ENCODE peak calls at places on chromosomes 7 and 10, in four cellular contexts. J is left ventricle myocardium inferior, X is aorta, G is HCT116. E is an unnamed sample.

GRCh38 chr7:65983965-65984654 is 2.1 kb upstream of the GUSB start:
- DNase-seq in J (no peak), X (no peak), G (no peak), E (peak; percentile 15)

GRCh38 chr7:114921636-114922150 is at the start of gene MDFIC:
- DNase-seq in J (no peak), X (no peak), G (no peak), E (no peak)

GRCh38 chr7:155292680-155293226 is 4.9 kb upstream of the INSIG1 start:
- DNase-seq in J (no peak), X (no peak), G (no peak), E (no peak)

GRCh38 chr10:132916421-132916841 is 25.9 kb downstream of the CFAP46 start:
- DNase-seq in J (no peak), X (peak; percentile 60), G (no peak), E (no peak)

GRCh38 chr10:113337142-113337541 is 215.7 kb upstream of the HABP2 start:
- DNase-seq in J (no peak), X (no peak), G (no peak), E (no peak)

GRCh38 chr7:133409421-133409820 is 156.5 kb downstream of the EXOC4 start:
- DNase-seq in J (no peak), X (no peak), G (no peak), E (no peak)

GRCh38 chr7:46791180-46791579 is 790.7 kb downstream of the TNS3 start:
- DNase-seq in J (no peak), X (no peak), G (no peak), E (no peak)

GRCh38 chr7:155357573-155358041 is 59.9 kb downstream of the INSIG1 start:
- DNase-seq in J (no peak), X (no peak), G (no peak), E (no peak)

GRCh38 chr10:79377557-79378382 is 30.5 kb downstream of the PPIF start:
- DNase-seq in J (no peak), X (no peak), G (no peak), E (no peak)

GRCh38 chr10:17453035-17453376 is 1.4 kb downstream of the ST8SIA6 start:
- DNase-seq in J (no peak), X (no peak), G (no peak), E (no peak)

GRCh38 chr10:50968386-50969091 is 83.1 kb upstream of the A1CF start:
- DNase-seq in J (no peak), X (no peak), G (no peak), E (no peak)

GRCh38 chr7:47576909-47577255 is 5.0 kb downstream of the TNS3 start:
- DNase-seq in J (no peak), X (no peak), G (no peak), E (no peak)

GRCh38 chr10:75967491-75967890 is 536.1 kb downstream of the LRMDA start:
- DNase-seq in J (no peak), X (no peak), G (no peak), E (no peak)

GRCh38 chr7:69739906-69740545 is 141.8 kb downstream of the AUTS2 start:
- DNase-seq in J (peak; percentile 46), X (no peak), G (no peak), E (no peak)

GRCh38 chr10:69375307-69376151 is 41.2 kb downstream of the TACR2 start:
- DNase-seq in J (no peak), X (no peak), G (no peak), E (peak; percentile 46)

GRCh38 chr7:157603716-157604115 is 266.9 kb downstream of the DNAJB6 start:
- DNase-seq in J (no peak), X (peak; percentile 68), G (no peak), E (no peak)

GRCh38 chr10:99593312-99593711 is 26.9 kb downstream of the SLC25A28 start:
- DNase-seq in J (no peak), X (no peak), G (no peak), E (no peak)

GRCh38 chr7:35508623-35509400 is 186.1 kb downstream of the HERPUD2 start:
- DNase-seq in J (no peak), X (no peak), G (no peak), E (no peak)

GRCh38 chr7:73721237-73721848 is 1.9 kb upstream of the STX1A start:
- DNase-seq in J (peak; percentile 73), X (peak; percentile 85), G (no peak), E (no peak)

GRCh38 chr10:131901181-131901829 is 497 bp downstream of the PPP2R2D start:
- DNase-seq in J (peak; percentile 48), X (peak; percentile 83), G (no peak), E (no peak)

GRCh38 chr10:77173615-77174461 is 463.8 kb downstream of the KCNMA1 start:
- DNase-seq in J (peak; percentile 60), X (peak; percentile 86), G (peak; percentile 66), E (peak; percentile 71)

GRCh38 chr7:157876469-157877285 is 539.9 kb downstream of the DNAJB6 start:
- DNase-seq in J (no peak), X (no peak), G (no peak), E (no peak)

GRCh38 chr7:91636129-91636724 is 244.3 kb downstream of the MTERF1 start:
- DNase-seq in J (no peak), X (no peak), G (peak; percentile 32), E (peak; percentile 5)

GRCh38 chr10:118445535-118445934 is 103.4 kb upstream of the FAM204A start:
- DNase-seq in J (no peak), X (no peak), G (no peak), E (no peak)
- H3K27ac ChIP-seq in J (no peak overlapping the region), X (no peak overlapping the region), G (no peak overlapping the region), E (no peak overlapping the region)

GRCh38 chr7:55520426-55521140 is 51.7 kb downstream of the VOPP1 start:
- DNase-seq in J (no peak), X (no peak), G (no peak), E (no peak)

GRCh38 chr7:55518836-55519235 is 53.5 kb downstream of the VOPP1 start:
- DNase-seq in J (no peak), X (no peak), G (no peak), E (no peak)

GRCh38 chr7:55523366-55523765 is 48.9 kb downstream of the VOPP1 start:
- DNase-seq in J (no peak), X (no peak), G (no peak), E (peak; percentile 42)

GRCh38 chr7:55522268-55522902 is 49.9 kb downstream of the VOPP1 start:
- DNase-seq in J (no peak), X (no peak), G (no peak), E (no peak)

DNA sequence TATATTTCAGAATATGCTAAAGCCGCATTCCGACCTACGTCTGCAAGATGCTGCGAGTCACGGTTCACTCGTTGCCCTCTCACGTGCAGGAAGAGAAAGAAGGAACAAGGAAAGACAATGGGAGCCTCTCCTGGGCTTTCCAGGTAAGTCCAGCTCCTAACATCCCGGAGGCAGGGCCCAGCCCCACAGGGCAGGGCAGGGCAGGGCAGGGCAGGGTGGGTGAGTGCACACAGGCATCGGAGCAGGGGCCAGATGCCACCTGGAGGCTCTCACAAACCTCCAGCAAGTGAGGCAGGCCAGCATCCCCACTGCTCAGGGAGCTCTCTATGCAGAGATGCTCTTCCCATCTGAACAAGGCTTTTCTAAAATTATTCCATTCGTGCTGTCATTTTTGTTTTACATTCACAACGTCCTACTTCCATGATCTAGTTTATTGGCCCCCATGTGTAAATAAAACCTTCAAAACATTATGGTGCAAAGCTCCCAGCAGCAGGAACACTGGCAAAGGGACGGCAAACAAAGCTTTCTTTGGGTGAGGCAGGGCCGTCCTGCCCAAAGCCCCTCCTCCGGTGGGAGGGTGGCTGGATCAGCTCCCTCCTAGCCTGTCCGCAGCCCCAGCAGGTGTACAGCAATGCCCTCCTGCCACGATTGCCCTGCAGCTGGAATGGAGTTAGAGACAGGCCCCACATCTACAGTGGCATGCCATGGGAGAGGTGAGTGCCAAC is 50.6 kb downstream of the VOPP1 start:
- DNase-seq in J (no peak), X (no peak), G (no peak), E (no peak)
- H3K27ac ChIP-seq in J (no peak overlapping the region), X (no peak overlapping the region), G (no peak overlapping the region), E (no peak overlapping the region)

DNA sequence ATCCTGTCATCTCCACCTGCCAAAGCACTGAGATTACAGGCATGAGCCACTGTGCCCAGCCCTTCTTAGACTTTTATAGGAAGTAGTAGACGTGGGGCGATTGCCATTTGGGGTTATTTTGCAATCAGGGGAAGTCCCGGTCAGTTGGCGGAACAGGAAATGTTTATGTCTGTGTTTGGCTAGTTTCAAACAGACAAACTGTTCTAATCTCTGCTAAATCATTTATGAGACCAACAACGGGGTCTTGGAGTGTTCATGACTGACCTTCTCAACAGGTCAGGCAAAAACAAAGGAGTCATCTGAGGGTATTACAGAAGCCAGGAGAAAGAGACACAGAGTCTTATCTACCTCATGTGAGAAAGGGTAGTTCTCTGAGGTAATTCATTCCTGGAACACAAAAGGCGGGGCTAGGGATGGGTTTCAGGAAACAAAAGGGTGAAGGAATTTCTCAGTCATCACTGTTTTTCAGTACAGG is 6.6 kb upstream of the TPK1 start:
- DNase-seq in J (peak; percentile 24), X (no peak), G (no peak), E (no peak)
- H3K27ac ChIP-seq in J (peak overlapping the region; percentile 69), X (no peak overlapping the region), G (no peak overlapping the region), E (no peak overlapping the region)

GRCh38 chr7:130374507-130374906 is 5.8 kb upstream of the CPA1 start:
- DNase-seq in J (no peak), X (no peak), G (no peak), E (no peak)
- H3K27ac ChIP-seq in J (peak overlapping the region; percentile 87), X (peak overlapping the region; percentile 100), G (no peak overlapping the region), E (peak overlapping the region; percentile 100)

DNA sequence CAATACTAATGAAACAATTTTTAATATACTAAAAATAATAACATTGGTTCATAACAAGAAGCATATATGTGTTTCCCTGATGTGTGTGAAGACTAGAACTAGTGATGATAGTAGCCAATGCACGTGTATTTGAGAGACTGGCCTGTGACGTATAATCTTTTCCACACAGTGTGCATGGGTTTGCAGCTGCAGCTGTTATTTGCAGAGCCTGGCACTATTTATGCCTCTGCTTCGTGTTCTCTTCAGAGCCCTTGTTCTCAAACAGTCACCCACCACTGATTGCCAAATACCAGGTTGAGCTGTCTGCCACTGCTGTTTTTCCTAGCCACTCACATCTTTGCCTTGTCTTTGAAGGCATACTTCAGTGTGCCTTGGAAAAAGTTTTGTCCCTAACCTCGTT is 531.7 kb downstream of the ETV1 start:
- DNase-seq in J (no peak), X (no peak), G (no peak), E (no peak)
- H3K27ac ChIP-seq in J (no peak overlapping the region), X (no peak overlapping the region), G (no peak overlapping the region), E (no peak overlapping the region)

DNA sequence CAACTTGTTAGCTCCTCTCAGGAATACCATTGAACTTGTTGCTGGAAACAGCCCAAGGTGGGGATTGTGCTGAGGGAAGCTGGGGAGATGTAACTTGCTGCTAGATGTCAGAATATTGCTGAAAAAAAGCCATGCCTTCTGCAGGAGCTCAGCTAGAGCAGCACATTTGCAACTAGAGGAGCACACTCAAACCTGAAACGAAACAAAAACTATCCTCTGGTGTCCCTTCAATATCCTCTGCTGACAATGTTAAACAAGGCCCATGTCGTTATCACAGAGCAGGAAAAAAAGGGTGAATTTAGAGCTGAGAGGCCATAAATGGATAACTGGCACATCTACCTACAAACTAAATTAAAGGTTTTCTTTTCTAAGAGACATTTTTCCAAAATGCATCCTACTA is 53.7 kb upstream of the MACC1 start:
- DNase-seq in J (no peak), X (no peak), G (no peak), E (no peak)
- H3K27ac ChIP-seq in J (no peak overlapping the region), X (no peak overlapping the region), G (no peak overlapping the region), E (no peak overlapping the region)

GRCh38 chr10:129901389-129902045 is 62.6 kb downstream of the EBF3 start:
- DNase-seq in J (no peak), X (no peak), G (no peak), E (no peak)

GRCh38 chr10:129908406-129908805 is 55.7 kb downstream of the EBF3 start:
- DNase-seq in J (no peak), X (no peak), G (no peak), E (no peak)

GRCh38 chr10:129905553-129905952 is 58.5 kb downstream of the EBF3 start:
- DNase-seq in J (no peak), X (no peak), G (no peak), E (no peak)

GRCh38 chr10:129900825-129901224 is 63.2 kb downstream of the EBF3 start:
- DNase-seq in J (no peak), X (no peak), G (no peak), E (no peak)

GRCh38 chr10:129904323-129904722 is 59.8 kb downstream of the EBF3 start:
- DNase-seq in J (no peak), X (no peak), G (no peak), E (no peak)
- H3K27ac ChIP-seq in J (no peak overlapping the region), X (no peak overlapping the region), G (no peak overlapping the region), E (no peak overlapping the region)